ENCODE peak calls at places on chromosomes 1 and 21, in six cellular contexts. One of them, this sample, is unnamed.

GRCh38 chr1:160260436-160261382 is 1.6 kb downstream of the DCAF8 start:
- DNase-seq in brain microvascular endothelial cell: peak
- DNase-seq in memory B cell: no peak
- DNase-seq in fibroblast of the conjunctiva: peak
- DNase-seq in GM06990: no peak
- DNase-seq in tibial nerve: no peak
- DNase-seq in this sample: no peak

GRCh38 chr1:67463298-67463960 is 33.2 kb upstream of the SERBP1 start:
- DNase-seq in brain microvascular endothelial cell: peak
- DNase-seq in memory B cell: no peak
- DNase-seq in fibroblast of the conjunctiva: no peak
- DNase-seq in GM06990: no peak
- DNase-seq in tibial nerve: no peak
- DNase-seq in this sample: no peak

GRCh38 chr1:171985639-171986038 is 144.3 kb downstream of the DNM3 start:
- DNase-seq in brain microvascular endothelial cell: no peak
- DNase-seq in memory B cell: no peak
- DNase-seq in fibroblast of the conjunctiva: no peak
- DNase-seq in GM06990: no peak
- DNase-seq in tibial nerve: no peak
- DNase-seq in this sample: no peak

GRCh38 chr1:8055973-8056372 is 29.9 kb upstream of the ERRFI1 start:
- DNase-seq in brain microvascular endothelial cell: peak
- DNase-seq in memory B cell: no peak
- DNase-seq in fibroblast of the conjunctiva: peak
- DNase-seq in GM06990: no peak
- DNase-seq in tibial nerve: no peak
- DNase-seq in this sample: no peak

GRCh38 chr1:153670257-153670858 is 435 bp downstream of the ILF2 start:
- DNase-seq in brain microvascular endothelial cell: no peak
- DNase-seq in memory B cell: no peak
- DNase-seq in fibroblast of the conjunctiva: no peak
- DNase-seq in GM06990: no peak
- DNase-seq in tibial nerve: no peak
- DNase-seq in this sample: no peak

GRCh38 chr1:25006770-25007169 is 76.7 kb upstream of the RUNX3 start:
- DNase-seq in brain microvascular endothelial cell: peak
- DNase-seq in memory B cell: no peak
- DNase-seq in fibroblast of the conjunctiva: no peak
- DNase-seq in GM06990: no peak
- DNase-seq in tibial nerve: peak
- DNase-seq in this sample: no peak

GRCh38 chr1:14140800-14141526 is 441.0 kb downstream of the PRDM2 start:
- DNase-seq in brain microvascular endothelial cell: no peak
- DNase-seq in memory B cell: no peak
- DNase-seq in fibroblast of the conjunctiva: peak
- DNase-seq in GM06990: no peak
- DNase-seq in tibial nerve: peak
- DNase-seq in this sample: no peak

GRCh38 chr1:3084726-3085125 is 15.7 kb downstream of the PRDM16 start:
- DNase-seq in brain microvascular endothelial cell: no peak
- DNase-seq in memory B cell: no peak
- DNase-seq in fibroblast of the conjunctiva: no peak
- DNase-seq in GM06990: no peak
- DNase-seq in tibial nerve: no peak
- DNase-seq in this sample: no peak

GRCh38 chr1:85606414-85606800 is 25.8 kb downstream of the CCN1 start:
- DNase-seq in brain microvascular endothelial cell: no peak
- DNase-seq in memory B cell: no peak
- DNase-seq in fibroblast of the conjunctiva: no peak
- DNase-seq in GM06990: no peak
- DNase-seq in tibial nerve: no peak
- DNase-seq in this sample: no peak

GRCh38 chr21:27569831-27570230 is 602.9 kb upstream of the ADAMTS5 start:
- DNase-seq in brain microvascular endothelial cell: no peak
- DNase-seq in memory B cell: no peak
- DNase-seq in fibroblast of the conjunctiva: no peak
- DNase-seq in GM06990: no peak
- DNase-seq in tibial nerve: no peak
- DNase-seq in this sample: no peak

GRCh38 chr1:6033986-6034749 is 11.5 kb upstream of the KCNAB2 start:
- DNase-seq in brain microvascular endothelial cell: peak
- DNase-seq in memory B cell: no peak
- DNase-seq in fibroblast of the conjunctiva: no peak
- DNase-seq in GM06990: no peak
- DNase-seq in tibial nerve: no peak
- DNase-seq in this sample: no peak

GRCh38 chr1:12622506-12622905 is 4.5 kb upstream of the DHRS3 start:
- DNase-seq in brain microvascular endothelial cell: no peak
- DNase-seq in memory B cell: no peak
- DNase-seq in fibroblast of the conjunctiva: no peak
- DNase-seq in GM06990: no peak
- DNase-seq in tibial nerve: no peak
- DNase-seq in this sample: no peak

GRCh38 chr1:154881820-154882535 is 11.9 kb upstream of the KCNN3 start:
- DNase-seq in brain microvascular endothelial cell: no peak
- DNase-seq in memory B cell: no peak
- DNase-seq in fibroblast of the conjunctiva: no peak
- DNase-seq in GM06990: no peak
- DNase-seq in tibial nerve: no peak
- DNase-seq in this sample: no peak

GRCh38 chr1:180168786-180169640 is 14.3 kb downstream of the QSOX1 start:
- DNase-seq in brain microvascular endothelial cell: no peak
- DNase-seq in memory B cell: no peak
- DNase-seq in fibroblast of the conjunctiva: no peak
- DNase-seq in GM06990: no peak
- DNase-seq in tibial nerve: no peak
- DNase-seq in this sample: no peak

GRCh38 chr1:160367934-160368923 is 1.4 kb downstream of the NHLH1 start:
- DNase-seq in brain microvascular endothelial cell: no peak
- DNase-seq in memory B cell: no peak
- DNase-seq in fibroblast of the conjunctiva: no peak
- DNase-seq in GM06990: no peak
- DNase-seq in tibial nerve: no peak
- DNase-seq in this sample: no peak

GRCh38 chr1:36248250-36248894 is 24.1 kb downstream of the THRAP3 start:
- DNase-seq in brain microvascular endothelial cell: peak
- DNase-seq in memory B cell: no peak
- DNase-seq in fibroblast of the conjunctiva: peak
- DNase-seq in GM06990: no peak
- DNase-seq in tibial nerve: no peak
- DNase-seq in this sample: no peak

GRCh38 chr1:183871568-183871967 is 66.6 kb downstream of the RGL1 start:
- DNase-seq in brain microvascular endothelial cell: no peak
- DNase-seq in memory B cell: no peak
- DNase-seq in fibroblast of the conjunctiva: no peak
- DNase-seq in GM06990: no peak
- DNase-seq in tibial nerve: no peak
- DNase-seq in this sample: no peak

GRCh38 chr1:21508580-21509350 is 458 bp upstream of the ALPL start:
- DNase-seq in brain microvascular endothelial cell: no peak
- DNase-seq in memory B cell: peak
- DNase-seq in fibroblast of the conjunctiva: no peak
- DNase-seq in GM06990: peak
- DNase-seq in tibial nerve: peak
- DNase-seq in this sample: no peak

GRCh38 chr21:16181024-16181423 is 451.2 kb downstream of the USP25 start:
- DNase-seq in brain microvascular endothelial cell: peak
- DNase-seq in memory B cell: no peak
- DNase-seq in fibroblast of the conjunctiva: no peak
- DNase-seq in GM06990: no peak
- DNase-seq in tibial nerve: no peak
- DNase-seq in this sample: no peak

GRCh38 chr1:13549521-13549920 is 34.1 kb upstream of the PDPN start:
- DNase-seq in brain microvascular endothelial cell: no peak
- DNase-seq in memory B cell: no peak
- DNase-seq in fibroblast of the conjunctiva: no peak
- DNase-seq in GM06990: no peak
- DNase-seq in tibial nerve: no peak
- DNase-seq in this sample: no peak

GRCh38 chr1:230387296-230387695 is 38.8 kb downstream of the PGBD5 start:
- DNase-seq in brain microvascular endothelial cell: no peak
- DNase-seq in memory B cell: no peak
- DNase-seq in fibroblast of the conjunctiva: no peak
- DNase-seq in GM06990: no peak
- DNase-seq in tibial nerve: no peak
- DNase-seq in this sample: no peak

GRCh38 chr1:32540589-32540988 is 1.4 kb downstream of the ZBTB8A start:
- DNase-seq in brain microvascular endothelial cell: no peak
- DNase-seq in memory B cell: no peak
- DNase-seq in fibroblast of the conjunctiva: no peak
- DNase-seq in GM06990: no peak
- DNase-seq in tibial nerve: no peak
- DNase-seq in this sample: no peak

GRCh38 chr1:28134651-28135207 is 41.8 kb downstream of the PTAFR start:
- DNase-seq in brain microvascular endothelial cell: no peak
- DNase-seq in memory B cell: no peak
- DNase-seq in fibroblast of the conjunctiva: no peak
- DNase-seq in GM06990: no peak
- DNase-seq in tibial nerve: no peak
- DNase-seq in this sample: no peak

GRCh38 chr1:79010589-79010988 is 4.1 kb upstream of the ADGRL4 start:
- DNase-seq in brain microvascular endothelial cell: no peak
- DNase-seq in memory B cell: no peak
- DNase-seq in fibroblast of the conjunctiva: no peak
- DNase-seq in GM06990: no peak
- DNase-seq in tibial nerve: no peak
- DNase-seq in this sample: no peak

GRCh38 chr1:179554394-179554793 is 21.4 kb downstream of the NPHS2 start:
- DNase-seq in brain microvascular endothelial cell: no peak
- DNase-seq in memory B cell: no peak
- DNase-seq in fibroblast of the conjunctiva: no peak
- DNase-seq in GM06990: no peak
- DNase-seq in tibial nerve: no peak
- DNase-seq in this sample: no peak

GRCh38 chr21:33383056-33383888 is 19.9 kb upstream of the IFNGR2 start:
- DNase-seq in brain microvascular endothelial cell: peak
- DNase-seq in memory B cell: peak
- DNase-seq in fibroblast of the conjunctiva: peak
- DNase-seq in GM06990: peak
- DNase-seq in tibial nerve: no peak
- DNase-seq in this sample: peak

GRCh38 chr1:185062710-185063370 is 17.5 kb downstream of the RNF2 start:
- DNase-seq in brain microvascular endothelial cell: no peak
- DNase-seq in memory B cell: no peak
- DNase-seq in fibroblast of the conjunctiva: no peak
- DNase-seq in GM06990: peak
- DNase-seq in tibial nerve: no peak
- DNase-seq in this sample: no peak

GRCh38 chr1:3611170-3612019 is at the start of gene MEGF6:
- DNase-seq in brain microvascular endothelial cell: peak
- DNase-seq in memory B cell: no peak
- DNase-seq in fibroblast of the conjunctiva: no peak
- DNase-seq in GM06990: no peak
- DNase-seq in tibial nerve: peak
- DNase-seq in this sample: no peak

GRCh38 chr1:232993555-232993954 is 43.1 kb downstream of the NTPCR start:
- DNase-seq in brain microvascular endothelial cell: no peak
- DNase-seq in memory B cell: no peak
- DNase-seq in fibroblast of the conjunctiva: no peak
- DNase-seq in GM06990: no peak
- DNase-seq in tibial nerve: no peak
- DNase-seq in this sample: no peak

GRCh38 chr1:161068306-161069200 is 1.1 kb downstream of the ARHGAP30 start:
- DNase-seq in brain microvascular endothelial cell: no peak
- DNase-seq in memory B cell: peak
- DNase-seq in fibroblast of the conjunctiva: no peak
- DNase-seq in GM06990: peak
- DNase-seq in tibial nerve: no peak
- DNase-seq in this sample: peak

GRCh38 chr1:150572918-150573647 is 6.3 kb downstream of the MCL1 start:
- DNase-seq in brain microvascular endothelial cell: no peak
- DNase-seq in memory B cell: no peak
- DNase-seq in fibroblast of the conjunctiva: no peak
- DNase-seq in GM06990: no peak
- DNase-seq in tibial nerve: no peak
- DNase-seq in this sample: no peak

GRCh38 chr21:19321688-19322087 is 918.1 kb upstream of the TMPRSS15 start:
- DNase-seq in brain microvascular endothelial cell: no peak
- DNase-seq in memory B cell: no peak
- DNase-seq in fibroblast of the conjunctiva: no peak
- DNase-seq in GM06990: no peak
- DNase-seq in tibial nerve: no peak
- DNase-seq in this sample: no peak

GRCh38 chr1:84122780-84123382 is 21.2 kb upstream of the PRKACB start:
- DNase-seq in brain microvascular endothelial cell: peak
- DNase-seq in memory B cell: peak
- DNase-seq in fibroblast of the conjunctiva: no peak
- DNase-seq in GM06990: no peak
- DNase-seq in tibial nerve: peak
- DNase-seq in this sample: no peak

GRCh38 chr1:206808615-206809014 is 36.3 kb upstream of the IL10 start:
- DNase-seq in brain microvascular endothelial cell: peak
- DNase-seq in memory B cell: no peak
- DNase-seq in fibroblast of the conjunctiva: no peak
- DNase-seq in GM06990: no peak
- DNase-seq in tibial nerve: no peak
- DNase-seq in this sample: no peak

GRCh38 chr1:111422546-111423391 is 4.8 kb downstream of the OVGP1 start:
- DNase-seq in brain microvascular endothelial cell: no peak
- DNase-seq in memory B cell: no peak
- DNase-seq in fibroblast of the conjunctiva: no peak
- DNase-seq in GM06990: no peak
- DNase-seq in tibial nerve: no peak
- DNase-seq in this sample: no peak

GRCh38 chr1:235938714-235939487 is 72.2 kb upstream of the LYST start:
- DNase-seq in brain microvascular endothelial cell: no peak
- DNase-seq in memory B cell: peak
- DNase-seq in fibroblast of the conjunctiva: no peak
- DNase-seq in GM06990: no peak
- DNase-seq in tibial nerve: no peak
- DNase-seq in this sample: peak

GRCh38 chr1:39152923-39153322 is 51.6 kb upstream of the MACF1 start:
- DNase-seq in brain microvascular endothelial cell: no peak
- DNase-seq in memory B cell: no peak
- DNase-seq in fibroblast of the conjunctiva: no peak
- DNase-seq in GM06990: no peak
- DNase-seq in tibial nerve: no peak
- DNase-seq in this sample: no peak

GRCh38 chr1:10796029-10796944 is at the start of gene CASZ1:
- DNase-seq in brain microvascular endothelial cell: peak
- DNase-seq in memory B cell: no peak
- DNase-seq in fibroblast of the conjunctiva: peak
- DNase-seq in GM06990: no peak
- DNase-seq in tibial nerve: peak
- DNase-seq in this sample: no peak

GRCh38 chr21:27532081-27532480 is 565.2 kb upstream of the ADAMTS5 start:
- DNase-seq in brain microvascular endothelial cell: peak
- DNase-seq in memory B cell: no peak
- DNase-seq in fibroblast of the conjunctiva: no peak
- DNase-seq in GM06990: no peak
- DNase-seq in tibial nerve: no peak
- DNase-seq in this sample: no peak

GRCh38 chr1:33295450-33296081 is 25.3 kb downstream of the A3GALT2 start:
- DNase-seq in brain microvascular endothelial cell: peak
- DNase-seq in memory B cell: peak
- DNase-seq in fibroblast of the conjunctiva: peak
- DNase-seq in GM06990: peak
- DNase-seq in tibial nerve: peak
- DNase-seq in this sample: peak